ENCODE peak calls at places on chromosomes 11 and 22, in nine cellular contexts. One of them, this sample, is unnamed.

GRCh38 chr22:22342697-22343602 is 98.4 kb downstream of the VPREB1 start:
- DNase-seq in GM12878: no peak
- DNase-seq in GM23248: peak; percentile 26
- DNase-seq in fibroblast of lung: peak; percentile 8
- DNase-seq in PC-3: peak; percentile 81
- DNase-seq in mesendoderm: peak; percentile 95
- DNase-seq in mammary epithelial cell: peak; percentile 70
- DNase-seq in neural progenitor cell: peak; percentile 93
- DNase-seq in endothelial cell of umbilical vein: peak; percentile 18
- DNase-seq in this sample: peak; percentile 25

GRCh38 chr22:46672731-46673130 is 52.5 kb downstream of the GRAMD4 start:
- DNase-seq in GM12878: no peak
- DNase-seq in fibroblast of lung: no peak
- DNase-seq in GM23248: peak; percentile 23
- DNase-seq in endothelial cell of umbilical vein: no peak
- DNase-seq in neural progenitor cell: no peak
- DNase-seq in mesendoderm: no peak
- DNase-seq in PC-3: no peak
- DNase-seq in mammary epithelial cell: no peak
- DNase-seq in this sample: no peak

GRCh38 chr11:118619444-118620205 is 12.2 kb downstream of the PHLDB1 start:
- DNase-seq in mammary epithelial cell: peak; percentile 94
- DNase-seq in endothelial cell of umbilical vein: peak; percentile 97
- DNase-seq in mesendoderm: no peak
- DNase-seq in GM12878: no peak
- DNase-seq in PC-3: peak; percentile 92
- DNase-seq in GM23248: peak; percentile 99
- DNase-seq in neural progenitor cell: no peak
- DNase-seq in fibroblast of lung: peak; percentile 96
- DNase-seq in this sample: peak; percentile 94

GRCh38 chr22:30870451-30871345 is 97.9 kb downstream of the MORC2 start:
- DNase-seq in GM23248: no peak
- DNase-seq in GM12878: no peak
- DNase-seq in neural progenitor cell: no peak
- DNase-seq in PC-3: no peak
- DNase-seq in mesendoderm: no peak
- DNase-seq in fibroblast of lung: no peak
- DNase-seq in mammary epithelial cell: no peak
- DNase-seq in endothelial cell of umbilical vein: no peak
- DNase-seq in this sample: no peak

GRCh38 chr11:33045551-33046255 is 6.3 kb downstream of the TCP11L1 start:
- DNase-seq in endothelial cell of umbilical vein: no peak
- DNase-seq in mammary epithelial cell: peak; percentile 81
- DNase-seq in GM12878: no peak
- DNase-seq in PC-3: peak; percentile 83
- DNase-seq in GM23248: peak; percentile 36
- DNase-seq in neural progenitor cell: no peak
- DNase-seq in mesendoderm: peak; percentile 35
- DNase-seq in fibroblast of lung: no peak
- DNase-seq in this sample: peak; percentile 52

GRCh38 chr11:92449780-92450179 is 225.2 kb downstream of the FAT3 start:
- DNase-seq in GM23248: no peak
- DNase-seq in neural progenitor cell: no peak
- DNase-seq in mesendoderm: no peak
- DNase-seq in GM12878: no peak
- DNase-seq in PC-3: no peak
- DNase-seq in mammary epithelial cell: no peak
- DNase-seq in fibroblast of lung: no peak
- DNase-seq in endothelial cell of umbilical vein: no peak
- DNase-seq in this sample: no peak

GRCh38 chr11:58958500-58958899 is 19.2 kb downstream of the GLYATL1 start:
- DNase-seq in mesendoderm: peak; percentile 63
- DNase-seq in fibroblast of lung: no peak
- DNase-seq in PC-3: peak; percentile 44
- DNase-seq in GM23248: peak; percentile 28
- DNase-seq in GM12878: peak; percentile 2
- DNase-seq in neural progenitor cell: peak; percentile 49
- DNase-seq in endothelial cell of umbilical vein: peak; percentile 9
- DNase-seq in mammary epithelial cell: no peak
- DNase-seq in this sample: peak; percentile 21

GRCh38 chr22:49713003-49713402 is 114.7 kb downstream of the BRD1 start:
- DNase-seq in fibroblast of lung: no peak
- DNase-seq in neural progenitor cell: no peak
- DNase-seq in PC-3: no peak
- DNase-seq in mesendoderm: no peak
- DNase-seq in GM23248: no peak
- DNase-seq in endothelial cell of umbilical vein: no peak
- DNase-seq in GM12878: no peak
- DNase-seq in mammary epithelial cell: no peak
- DNase-seq in this sample: no peak

GRCh38 chr11:111457731-111458368 is 54.3 kb downstream of the BTG4 start:
- DNase-seq in PC-3: no peak
- DNase-seq in endothelial cell of umbilical vein: no peak
- DNase-seq in mesendoderm: no peak
- DNase-seq in mammary epithelial cell: no peak
- DNase-seq in neural progenitor cell: no peak
- DNase-seq in GM23248: no peak
- DNase-seq in fibroblast of lung: no peak
- DNase-seq in GM12878: no peak
- DNase-seq in this sample: no peak

GRCh38 chr22:31098633-31099110 is 8.7 kb downstream of the SELENOM start:
- DNase-seq in GM23248: peak; percentile 48
- DNase-seq in fibroblast of lung: no peak
- DNase-seq in neural progenitor cell: peak; percentile 69
- DNase-seq in GM12878: no peak
- DNase-seq in mesendoderm: peak; percentile 81
- DNase-seq in endothelial cell of umbilical vein: no peak
- DNase-seq in mammary epithelial cell: no peak
- DNase-seq in PC-3: no peak
- DNase-seq in this sample: no peak

GRCh38 chr11:40281055-40281580 is 1178.3 kb downstream of the LRRC4C start:
- DNase-seq in mesendoderm: peak; percentile 33
- DNase-seq in fibroblast of lung: no peak
- DNase-seq in endothelial cell of umbilical vein: no peak
- DNase-seq in neural progenitor cell: no peak
- DNase-seq in GM12878: no peak
- DNase-seq in GM23248: no peak
- DNase-seq in PC-3: no peak
- DNase-seq in mammary epithelial cell: no peak
- DNase-seq in this sample: no peak

GRCh38 chr22:46090051-46090591 is 60.2 kb upstream of the PPARA start:
- DNase-seq in GM12878: no peak
- DNase-seq in GM23248: peak; percentile 69
- DNase-seq in mammary epithelial cell: peak; percentile 53
- DNase-seq in neural progenitor cell: no peak
- DNase-seq in endothelial cell of umbilical vein: no peak
- DNase-seq in mesendoderm: no peak
- DNase-seq in PC-3: no peak
- DNase-seq in fibroblast of lung: no peak
- DNase-seq in this sample: no peak

GRCh38 chr11:102837646-102838045 is 5.8 kb downstream of the MMP3 start:
- DNase-seq in fibroblast of lung: no peak
- DNase-seq in mammary epithelial cell: no peak
- DNase-seq in GM23248: no peak
- DNase-seq in GM12878: no peak
- DNase-seq in PC-3: no peak
- DNase-seq in mesendoderm: no peak
- DNase-seq in endothelial cell of umbilical vein: no peak
- DNase-seq in neural progenitor cell: no peak
- DNase-seq in this sample: no peak

GRCh38 chr11:21323617-21324016 is 654.2 kb downstream of the NELL1 start:
- DNase-seq in GM12878: no peak
- DNase-seq in fibroblast of lung: no peak
- DNase-seq in endothelial cell of umbilical vein: no peak
- DNase-seq in PC-3: no peak
- DNase-seq in GM23248: no peak
- DNase-seq in mesendoderm: peak; percentile 36
- DNase-seq in mammary epithelial cell: no peak
- DNase-seq in neural progenitor cell: peak; percentile 13
- DNase-seq in this sample: no peak

DNA sequence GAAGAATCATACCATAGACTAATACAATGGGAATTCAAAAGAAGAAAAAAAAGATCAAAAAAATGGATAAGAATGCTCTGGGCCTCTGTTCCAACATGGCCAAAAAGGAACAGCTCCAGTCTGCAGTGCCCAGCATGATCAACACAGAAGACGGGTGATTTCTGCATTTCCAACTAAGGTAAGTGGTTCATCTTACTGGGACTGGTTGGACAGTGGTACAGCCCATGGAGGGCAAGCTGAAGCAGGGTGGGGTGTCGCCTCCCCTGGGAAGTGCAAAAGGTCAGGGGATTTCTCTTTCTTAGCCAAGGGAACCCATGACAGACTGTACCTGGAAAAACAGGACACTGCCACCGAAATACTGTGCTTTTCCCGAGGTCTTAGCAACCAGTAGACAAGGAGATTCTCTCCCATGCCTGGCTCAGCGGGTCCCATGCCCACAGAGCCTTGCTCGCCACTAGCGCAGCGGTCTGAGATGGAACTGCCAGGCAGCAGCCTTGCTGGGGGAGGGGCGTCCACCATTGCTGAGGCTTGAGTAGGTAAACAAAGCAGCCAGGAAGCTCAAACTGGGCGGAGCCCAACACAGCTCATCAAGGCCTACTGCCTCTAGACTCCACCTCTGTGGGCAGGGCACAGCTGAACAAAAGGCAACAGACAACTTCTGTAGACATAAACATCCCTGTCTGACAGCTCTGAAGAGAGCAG is 428.4 kb downstream of the MN1 start:
- DNase-seq in endothelial cell of umbilical vein: peak; percentile 38
- DNase-seq in neural progenitor cell: peak; percentile 96
- DNase-seq in GM23248: no peak
- DNase-seq in mammary epithelial cell: no peak
- DNase-seq in fibroblast of lung: no peak
- DNase-seq in PC-3: peak; percentile 62
- DNase-seq in GM12878: no peak
- DNase-seq in mesendoderm: peak; percentile 97
- DNase-seq in this sample: no peak
- H3K9ac ChIP-seq in endothelial cell of umbilical vein: no peak overlapping the region
- H3K9ac ChIP-seq in neural progenitor cell: no peak overlapping the region
- H3K9ac ChIP-seq in GM23248: no peak overlapping the region
- H3K9ac ChIP-seq in mammary epithelial cell: no peak overlapping the region
- H3K9ac ChIP-seq in fibroblast of lung: no peak overlapping the region
- H3K9ac ChIP-seq in PC-3: no peak overlapping the region
- H3K9ac ChIP-seq in GM12878: no peak overlapping the region
- H3K9ac ChIP-seq in mesendoderm: peak overlapping the region; percentile 42
- H3K9ac ChIP-seq in this sample: no peak overlapping the region

DNA sequence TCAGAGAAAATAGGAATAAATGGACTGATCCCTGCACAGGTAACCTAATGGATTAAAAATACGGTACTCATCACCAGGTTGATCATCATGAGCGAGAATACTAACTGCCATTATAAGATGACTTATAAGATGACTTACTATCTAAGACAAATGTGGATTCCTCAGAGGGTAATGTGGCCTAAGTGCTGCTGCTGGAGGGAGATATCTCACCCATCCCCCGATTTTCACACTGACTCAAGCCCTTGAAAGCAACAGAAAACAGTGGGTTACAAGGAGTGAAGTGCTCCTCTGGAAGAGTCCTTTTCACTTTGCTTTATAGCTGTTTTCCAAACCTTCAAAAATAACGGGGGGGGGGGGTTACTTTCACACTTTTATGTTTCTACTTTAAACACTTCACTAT is 920 bp downstream of the TMEM218 start:
- DNase-seq in mammary epithelial cell: no peak
- DNase-seq in endothelial cell of umbilical vein: no peak
- DNase-seq in mesendoderm: peak; percentile 88
- DNase-seq in GM23248: peak; percentile 38
- DNase-seq in fibroblast of lung: no peak
- DNase-seq in PC-3: no peak
- DNase-seq in neural progenitor cell: peak; percentile 31
- DNase-seq in GM12878: no peak
- DNase-seq in this sample: no peak
- H3K4me3 ChIP-seq in mammary epithelial cell: peak overlapping the region; percentile 68
- H3K4me3 ChIP-seq in endothelial cell of umbilical vein: peak overlapping the region; percentile 72
- H3K4me3 ChIP-seq in mesendoderm: no peak overlapping the region
- H3K4me3 ChIP-seq in GM23248: peak overlapping the region; percentile 83
- H3K4me3 ChIP-seq in fibroblast of lung: peak overlapping the region; percentile 84
- H3K4me3 ChIP-seq in PC-3: peak overlapping the region; percentile 99
- H3K4me3 ChIP-seq in neural progenitor cell: peak overlapping the region; percentile 62
- H3K4me3 ChIP-seq in GM12878: peak overlapping the region; percentile 96
- H3K4me3 ChIP-seq in this sample: peak overlapping the region; percentile 100

DNA sequence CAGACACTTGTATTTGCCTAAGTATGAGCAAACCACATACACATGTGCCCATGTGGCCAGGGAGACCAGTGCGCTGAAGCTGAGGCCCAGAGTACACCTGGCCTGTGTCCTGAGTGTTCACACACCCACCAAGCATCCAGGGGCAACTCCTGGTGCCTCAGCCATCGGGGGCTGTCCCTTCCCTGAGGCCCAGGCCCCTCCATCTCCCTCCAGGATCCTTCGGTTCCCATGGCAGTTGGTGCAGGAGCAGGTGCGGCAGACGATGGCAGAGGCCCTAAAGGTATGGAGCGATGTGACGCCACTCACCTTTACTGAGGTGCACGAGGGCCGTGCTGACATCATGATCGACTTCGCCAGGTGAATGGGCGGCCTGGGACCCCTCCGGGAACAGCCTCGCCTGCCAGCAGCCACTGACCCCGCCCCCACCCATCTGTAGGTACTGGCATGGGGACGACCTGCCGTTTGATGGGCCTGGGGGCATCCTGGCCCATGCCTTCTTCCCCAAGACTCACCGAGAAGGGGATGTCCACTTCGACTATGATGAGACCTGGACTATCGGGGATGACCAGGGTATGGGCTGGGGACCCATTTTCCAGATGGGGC is 6.5 kb upstream of the SMARCB1 start:
- DNase-seq in neural progenitor cell: no peak
- DNase-seq in mesendoderm: no peak
- DNase-seq in GM23248: no peak
- DNase-seq in fibroblast of lung: no peak
- DNase-seq in endothelial cell of umbilical vein: no peak
- DNase-seq in PC-3: no peak
- DNase-seq in GM12878: no peak
- DNase-seq in mammary epithelial cell: no peak
- DNase-seq in this sample: no peak
- H3K4me1 ChIP-seq in neural progenitor cell: no peaks in the 10 kb centered on the region
- H3K4me1 ChIP-seq in mesendoderm: no peaks in the 10 kb centered on the region
- H3K4me1 ChIP-seq in GM23248: peaks cover 13% of the 10 kb centered on the region
- H3K4me1 ChIP-seq in fibroblast of lung: peaks cover 3% of the 10 kb centered on the region
- H3K4me1 ChIP-seq in endothelial cell of umbilical vein: no peaks in the 10 kb centered on the region
- H3K4me1 ChIP-seq in PC-3: peaks cover 9% of the 10 kb centered on the region
- H3K4me1 ChIP-seq in GM12878: no peaks in the 10 kb centered on the region
- H3K4me1 ChIP-seq in mammary epithelial cell: peaks cover 33% of the 10 kb centered on the region
- H3K4me1 ChIP-seq in this sample: peaks cover 17% of the 10 kb centered on the region

DNA sequence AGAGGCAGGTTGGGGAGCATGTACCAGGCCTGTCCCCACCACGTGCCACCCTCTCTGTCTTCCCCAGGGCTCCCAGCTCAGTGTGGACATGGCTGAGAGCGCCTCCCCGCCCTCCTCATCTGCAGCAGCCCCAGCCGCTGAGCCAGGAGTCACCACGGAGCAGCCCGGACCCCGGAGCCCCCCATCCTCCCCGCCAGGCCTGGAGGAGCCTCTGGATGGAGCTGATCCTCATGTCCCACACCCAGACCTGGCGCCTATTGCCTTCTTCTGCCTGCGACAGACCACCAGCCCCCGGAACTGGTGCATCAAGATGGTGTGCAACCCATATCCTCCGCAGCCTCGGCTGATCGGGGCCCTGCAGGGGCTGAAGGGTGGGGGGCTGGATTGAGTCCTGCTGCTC is at the start of gene CACNA1I:
- DNase-seq in mesendoderm: no peak
- DNase-seq in PC-3: no peak
- DNase-seq in fibroblast of lung: no peak
- DNase-seq in GM12878: no peak
- DNase-seq in mammary epithelial cell: no peak
- DNase-seq in neural progenitor cell: no peak
- DNase-seq in endothelial cell of umbilical vein: no peak
- DNase-seq in GM23248: no peak
- DNase-seq in this sample: no peak
- H3K9ac ChIP-seq in mesendoderm: no peak within 1 kb of the TSS
- H3K9ac ChIP-seq in PC-3: no peak within 1 kb of the TSS
- H3K9ac ChIP-seq in fibroblast of lung: no peak within 1 kb of the TSS
- H3K9ac ChIP-seq in GM12878: no peak within 1 kb of the TSS
- H3K9ac ChIP-seq in mammary epithelial cell: no peak within 1 kb of the TSS
- H3K9ac ChIP-seq in neural progenitor cell: no peak within 1 kb of the TSS
- H3K9ac ChIP-seq in endothelial cell of umbilical vein: no peak within 1 kb of the TSS
- H3K9ac ChIP-seq in GM23248: no peak within 1 kb of the TSS
- H3K9ac ChIP-seq in this sample: no peak within 1 kb of the TSS

This sample was measured in adipocyte.